ENCODE peak calls at places on chromosomes 4 and X, in four cellular contexts. A, I, O and J are unnamed samples.

GRCh38 chr4:184664445-184665210 is 15.1 kb downstream of the PRIMPOL start:
- DNase-seq in A (no peak), O (no peak), I (peak), J (no peak)

GRCh38 chrX:149830192-149830873 is 48.6 kb downstream of the MAGEA9 start:
- DNase-seq in O (no peak), I (no peak), A (no peak), J (no peak)

GRCh38 chr4:30770049-30770549 is 49.9 kb downstream of the PCDH7 start:
- DNase-seq in A (no peak), O (no peak), I (no peak), J (peak)

GRCh38 chrX:117483950-117484349 is 632.7 kb downstream of the KLHL13 start:
- DNase-seq in O (no peak), A (no peak), I (no peak), J (no peak)

GRCh38 chr4:51906167-51906647 is 63.3 kb downstream of the DCUN1D4 start:
- DNase-seq in O (no peak), I (no peak), A (no peak), J (no peak)

GRCh38 chr4:184746532-184746870 is 12.6 kb upstream of the CENPU start:
- DNase-seq in I (no peak), O (no peak), A (no peak), J (no peak)

GRCh38 chr4:72442715-72443114 is 126.3 kb downstream of the ADAMTS3 start:
- DNase-seq in I (no peak), O (no peak), A (no peak), J (no peak)

GRCh38 chrX:37825225-37825842 is 22.0 kb downstream of the DYNLT3 start:
- DNase-seq in I (peak), A (no peak), O (peak), J (peak)

GRCh38 chrX:120560405-120560841 is 339 bp downstream of the CUL4B start:
- DNase-seq in A (no peak), O (peak), I (no peak), J (no peak)

GRCh38 chr4:3634281-3635089 is 102.3 kb upstream of the LRPAP1 start:
- DNase-seq in A (no peak), O (no peak), I (no peak), J (no peak)

GRCh38 chr4:27123050-27123768 is 262.6 kb downstream of the STIM2 start:
- DNase-seq in A (peak), O (no peak), I (no peak), J (peak)

GRCh38 chr4:152115794-152116193 is 355.0 kb upstream of the GATB start:
- DNase-seq in A (no peak), I (no peak), O (no peak), J (no peak)

GRCh38 chrX:151871244-151871643 is 41.4 kb upstream of the MAGEA4 start:
- DNase-seq in A (no peak), I (no peak), O (peak), J (peak)

GRCh38 chr4:109969909-109970308 is 57.2 kb downstream of the EGF start:
- DNase-seq in A (no peak), I (no peak), O (peak), J (no peak)

GRCh38 chr4:137707626-137708025 is 175.3 kb upstream of the PCDH18 start:
- DNase-seq in I (no peak), O (no peak), A (no peak), J (no peak)

GRCh38 chrX:129772796-129773431 is 6.8 kb upstream of the SASH3 start:
- DNase-seq in O (no peak), I (no peak), A (no peak), J (no peak)

GRCh38 chr4:126778348-126778747 is 854.4 kb upstream of the INTU start:
- DNase-seq in O (no peak), A (no peak), I (no peak), J (peak)

GRCh38 chrX:113906168-113906567 is 677.7 kb upstream of the HTR2C start:
- DNase-seq in O (no peak), A (no peak), I (peak), J (no peak)

GRCh38 chrX:48683411-48683982 is at the start of gene WAS:
- DNase-seq in A (no peak), O (no peak), I (no peak), J (no peak)

GRCh38 chr4:80202784-80203553 is 5.7 kb downstream of the PRDM8 start:
- DNase-seq in O (no peak), I (no peak), A (no peak), J (no peak)

GRCh38 chr4:135184715-135185114 is 983.1 kb upstream of the PABPC4L start:
- DNase-seq in A (no peak), I (no peak), O (no peak), J (no peak)

GRCh38 chrX:106247162-106247561 is 79.1 kb downstream of the PWWP3B start:
- DNase-seq in I (no peak), O (no peak), A (no peak), J (peak)

GRCh38 chrX:153862369-153863250 is 23.4 kb downstream of the L1CAM start:
- DNase-seq in I (peak), O (no peak), A (no peak), J (no peak)

GRCh38 chrX:10574663-10575062 is 45.7 kb downstream of the MID1 start:
- DNase-seq in O (no peak), I (no peak), A (no peak), J (no peak)

GRCh38 chr4:83212041-83212851 is 72.4 kb downstream of the COQ2 start:
- DNase-seq in I (no peak), A (no peak), O (no peak), J (no peak)

GRCh38 chr4:83989835-83990234 is 453.9 kb downstream of the GPAT3 start:
- DNase-seq in A (no peak), O (no peak), I (no peak), J (no peak)

GRCh38 chr4:52408037-52408436 is 251.1 kb downstream of the USP46 start:
- DNase-seq in I (no peak), A (no peak), O (no peak), J (no peak)

GRCh38 chrX:121755541-121755940 is 708.1 kb downstream of the GLUD2 start:
- DNase-seq in O (no peak), A (no peak), I (no peak), J (no peak)

GRCh38 chrX:41655631-41656030 is 33.1 kb upstream of the GPR34 start:
- DNase-seq in O (no peak), I (no peak), A (no peak), J (no peak)

GRCh38 chr4:105283501-105283900 is 136.8 kb downstream of the TET2 start:
- DNase-seq in O (no peak), I (no peak), A (no peak), J (no peak)

GRCh38 chr4:20474119-20474518 is 222.4 kb downstream of the SLIT2 start:
- DNase-seq in O (no peak), A (no peak), I (no peak), J (no peak)

GRCh38 chrX:39967348-39967747 is 130.4 kb downstream of the BCOR start:
- DNase-seq in I (no peak), A (no peak), O (no peak), J (no peak)

GRCh38 chr4:152310223-152310622 is 225.7 kb downstream of the FBXW7 start:
- DNase-seq in I (no peak), A (no peak), O (no peak), J (no peak)

GRCh38 chr4:680565-680930 is 6.2 kb downstream of the MYL5 start:
- DNase-seq in I (peak), A (no peak), O (no peak), J (no peak)
- H3K9ac ChIP-seq in I (peak), A (no peak), O (no peak), J (no peak)

GRCh38 chrX:50469206-50469605 is 1.4 kb downstream of the DGKK start:
- DNase-seq in I (peak), O (no peak), A (no peak), J (no peak)

GRCh38 chrX:50475208-50475607 is 4.6 kb upstream of the DGKK start:
- DNase-seq in O (no peak), A (no peak), I (no peak), J (no peak)

GRCh38 chrX:50471390-50471789 is 765 bp upstream of the DGKK start:
- DNase-seq in A (no peak), O (no peak), I (peak), J (no peak)

DNA sequence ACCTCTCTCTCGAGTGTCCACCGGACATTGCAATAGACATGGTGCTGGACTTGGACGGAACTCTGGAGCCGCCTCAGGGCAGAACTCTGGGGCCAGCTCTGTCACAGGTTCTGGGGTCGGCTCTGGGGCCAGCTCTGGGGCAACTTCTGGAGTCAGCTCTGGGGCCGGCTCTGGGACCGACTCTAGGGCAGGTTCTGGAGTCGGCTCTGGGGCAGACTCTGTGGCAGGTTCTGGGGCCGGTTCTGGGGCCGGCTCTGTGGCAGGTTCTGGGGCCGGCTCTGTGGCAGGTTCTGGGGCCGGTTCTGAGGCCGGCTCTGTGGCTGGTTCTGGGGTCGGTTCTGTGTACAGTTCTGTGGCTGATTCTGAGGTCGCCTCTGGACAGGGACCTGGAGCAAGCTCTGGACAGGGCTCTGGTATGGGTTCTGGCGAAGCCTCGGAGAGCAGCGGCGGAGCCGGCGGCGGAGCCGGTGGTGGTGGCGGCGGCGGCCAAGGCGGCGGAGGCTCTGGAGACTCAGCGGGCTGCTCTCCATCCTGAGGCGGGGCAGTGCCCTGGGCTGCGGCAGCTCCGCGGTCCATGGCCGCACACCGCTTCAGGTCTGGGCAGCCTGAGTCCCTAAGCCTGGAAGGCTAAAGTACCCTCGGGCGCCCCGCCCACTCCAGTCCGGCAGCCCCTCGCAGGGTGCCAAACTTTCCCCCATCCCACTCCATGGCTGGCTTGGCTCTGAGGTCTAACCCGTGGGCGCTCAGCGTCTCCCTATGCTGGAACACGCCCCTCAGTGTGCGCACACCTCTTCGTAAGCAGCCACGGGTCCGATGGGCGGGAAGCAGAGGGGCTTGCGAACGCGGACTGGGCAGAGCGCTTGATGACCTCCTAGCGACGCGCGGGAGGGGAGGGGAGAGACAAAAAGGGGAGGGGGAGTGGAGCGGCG is at the start of gene DGKK:
- DNase-seq in I (peak), O (peak), A (no peak), J (no peak)
- TF ChIP-seq SIN3A in I (no peak), O (no peak), A (no peak), J (no peak)

GRCh38 chrX:47514553-47515235 is 31.7 kb upstream of the ZNF41 start:
- DNase-seq in I (no peak), A (no peak), O (no peak), J (no peak)

GRCh38 chrX:47513697-47514085 is 30.7 kb upstream of the ZNF41 start:
- DNase-seq in A (no peak), I (no peak), O (no peak), J (no peak)

GRCh38 chrX:47518105-47518504 is 35.1 kb upstream of the ZNF41 start:
- DNase-seq in I (no peak), O (peak), A (no peak), J (no peak)

DNA sequence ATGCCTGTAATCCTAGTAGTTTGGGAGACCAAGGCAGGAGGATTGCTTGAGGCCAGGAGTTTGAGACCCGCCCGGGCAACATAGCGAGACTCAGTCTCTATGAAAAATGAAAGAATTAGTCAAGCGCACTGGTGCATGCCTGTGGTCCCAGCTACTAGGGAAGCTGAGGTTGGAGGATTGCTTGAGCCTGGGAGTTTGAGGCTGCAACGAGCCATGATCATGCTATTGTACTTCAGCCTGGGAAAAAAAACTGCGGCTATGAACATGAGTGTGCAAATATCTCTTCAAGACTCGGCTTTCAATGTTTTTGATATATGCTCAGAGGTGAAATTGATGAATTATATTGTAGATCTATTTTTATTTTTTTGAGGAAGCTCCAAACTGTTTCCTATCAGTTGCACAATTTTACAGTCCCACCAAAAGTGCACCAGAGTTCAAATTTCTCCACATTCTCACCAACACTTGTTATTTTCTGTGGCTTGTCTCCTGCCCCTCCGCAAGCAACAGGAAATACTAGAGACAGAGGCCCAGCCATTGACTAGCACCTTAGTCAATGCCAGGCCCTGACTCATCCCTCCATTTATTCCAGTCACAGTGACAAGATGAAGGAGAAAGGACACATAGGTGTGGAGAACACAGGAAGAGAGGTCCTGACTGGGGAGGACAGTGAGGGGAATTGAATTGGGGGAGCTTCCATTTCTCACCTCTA is 33.1 kb upstream of the ZNF41 start:
- DNase-seq in I (no peak), A (no peak), O (no peak), J (no peak)
- H3K9ac ChIP-seq in I (no peak), A (no peak), O (no peak), J (no peak)

DNA sequence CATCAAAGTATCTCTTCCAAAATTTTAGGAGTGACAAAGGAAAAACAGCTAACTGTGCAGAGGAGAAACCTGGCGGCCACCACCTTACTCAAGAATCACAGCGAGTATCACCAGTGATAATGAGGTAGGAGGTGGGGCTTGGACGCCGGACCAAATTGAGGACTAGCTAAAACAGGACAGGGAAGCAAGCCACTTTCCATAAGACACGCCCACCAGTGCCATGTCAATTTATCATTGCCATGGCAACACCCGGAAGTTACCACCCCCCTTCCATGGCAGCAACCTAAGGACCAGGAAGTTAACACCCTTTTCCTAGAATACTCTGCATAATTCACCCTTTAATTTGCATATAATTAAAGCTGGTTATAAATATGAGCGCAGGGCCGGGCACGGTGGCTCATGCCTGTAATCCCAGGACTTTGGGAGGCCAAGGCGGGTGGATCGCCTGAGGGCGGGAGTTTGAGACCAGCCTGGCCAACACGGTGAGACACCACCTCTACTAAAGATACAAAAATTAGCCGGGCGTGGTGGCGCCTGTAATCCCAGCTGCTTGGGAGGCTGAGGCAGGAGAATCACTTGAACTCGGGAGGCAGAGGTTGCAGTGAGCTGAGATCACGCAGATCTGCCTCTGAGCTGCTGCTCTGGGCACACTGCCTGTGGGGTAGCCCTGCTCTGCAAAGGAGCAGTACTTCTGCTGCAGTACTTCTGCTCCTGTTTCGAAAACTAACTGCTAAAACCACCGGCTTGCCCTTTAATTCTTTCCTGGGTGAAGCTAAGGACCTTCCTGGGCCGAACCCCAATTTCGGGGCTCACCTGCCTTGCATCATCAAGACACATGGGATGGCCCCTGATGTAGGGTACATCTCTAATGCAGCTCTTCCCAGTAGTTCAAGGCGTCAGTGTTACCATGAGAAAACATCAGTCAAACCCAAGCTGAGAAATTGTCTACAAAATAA is 116.7 kb downstream of the HMX1 start:
- DNase-seq in A (no peak), I (no peak), O (no peak), J (no peak)
- TF ChIP-seq SIN3A in A (no peak), I (no peak), O (no peak), J (no peak)

DNA sequence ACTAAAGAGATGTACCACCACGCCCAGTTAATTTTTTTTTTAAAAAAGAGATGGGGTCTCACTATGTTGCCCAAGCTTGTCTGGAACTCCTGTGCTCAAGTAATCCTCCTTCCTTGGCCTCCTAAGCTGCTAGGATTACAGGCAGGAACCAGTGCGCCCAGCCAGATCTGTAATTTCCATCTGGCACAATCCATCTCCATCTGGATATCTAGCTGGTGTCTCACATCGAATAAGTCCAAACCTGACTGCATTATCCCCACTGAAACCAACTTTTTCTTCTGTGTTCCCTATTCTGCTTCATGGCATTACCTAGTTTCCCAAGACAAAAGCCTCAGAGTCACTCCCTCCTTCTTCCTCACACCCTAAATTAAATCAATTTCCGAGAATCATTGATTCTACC is 125.8 kb upstream of the TEX13C start:
- DNase-seq in A (no peak), O (no peak), I (no peak), J (no peak)
- H3K9ac ChIP-seq in A (no peak), O (no peak), I (no peak), J (no peak)

GRCh38 chr4:108628411-108628810 is 8.0 kb downstream of the RPL34 start:
- DNase-seq in A (no peak), I (no peak), O (no peak), J (no peak)
- TF ChIP-seq SIN3A in A (no peak), I (no peak), O (no peak), J (no peak)

GRCh38 chrX:13028871-13029336 is 15.5 kb downstream of the FAM9C start:
- DNase-seq in A (no peak), I (no peak), O (peak), J (no peak)
- H3K9ac ChIP-seq in A (no peak), I (peak), O (no peak), J (peak)

DNA sequence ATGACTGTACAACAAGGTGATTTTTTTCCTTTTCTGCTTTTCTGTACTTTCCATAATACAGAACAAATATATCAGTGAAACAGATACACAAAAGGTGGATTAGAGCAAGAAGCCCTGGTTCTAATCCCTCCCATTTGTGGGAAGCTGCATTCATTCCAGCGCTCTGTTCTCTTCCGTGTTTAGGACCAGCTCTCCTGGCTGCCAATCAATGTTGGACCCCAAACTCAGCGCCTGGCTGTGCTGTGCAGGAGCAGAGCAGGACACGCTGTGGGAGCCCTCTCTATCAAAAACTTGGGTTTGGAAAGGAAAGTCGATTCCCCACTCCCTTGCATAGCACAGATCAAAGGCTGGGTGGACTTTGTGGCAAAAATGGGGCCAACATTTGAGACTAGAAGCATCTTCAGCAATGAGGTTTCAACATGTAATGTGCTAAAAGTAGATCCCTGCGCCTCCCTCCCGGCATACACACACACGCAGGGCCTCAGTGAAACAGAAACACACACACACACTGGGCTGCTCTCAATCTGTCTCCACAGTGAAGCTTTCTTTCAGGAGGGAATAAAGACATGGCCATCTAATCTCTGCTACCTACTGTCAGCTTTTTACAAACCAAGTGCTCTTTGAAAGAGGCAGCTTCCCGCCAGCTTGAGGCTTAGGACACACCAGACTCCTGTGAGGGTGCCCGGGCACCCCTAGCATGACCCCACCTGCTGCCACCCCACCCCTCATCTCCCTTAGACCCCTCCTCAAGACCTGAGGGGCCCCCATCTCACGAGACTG is 12.2 kb downstream of the WDR1 start:
- DNase-seq in I (no peak), O (no peak), A (no peak), J (no peak)
- TF ChIP-seq SIN3A in I (no peak), O (no peak), A (no peak), J (no peak)